ENCODE peak calls at places on chromosome 18, in ten cellular contexts. D is fibroblast of the conjunctiva, N is M059J, S is nephron progenitor cell, X is sigmoid colon, T is SK-MEL-5, F is fibroblast of mammary gland, K is Right ventricle myocardium superior, V is cardiac fibroblast, U is RKO. M is an unnamed sample.

GRCh38 chr18:37489011-37489410 is 76.6 kb downstream of the CELF4 start:
- DNase-seq in D (no peak), X (no peak), U (no peak), V (no peak), S (no peak), T (no peak), F (no peak), K (no peak), N (no peak), M (no peak)

GRCh38 chr18:6885992-6886823 is 156.7 kb downstream of the ARHGAP28 start:
- DNase-seq in X (no peak), K (no peak), F (peak; percentile 65), S (peak; percentile 65), V (peak; percentile 69), U (peak; percentile 62), T (peak; percentile 74), N (peak; percentile 42), D (no peak), M (peak; percentile 48)

GRCh38 chr18:73487956-73488355 is 620.2 kb upstream of the NETO1 start:
- DNase-seq in N (no peak), T (no peak), U (no peak), K (no peak), V (no peak), S (no peak), X (no peak), D (peak; percentile 5), F (peak; percentile 88), M (no peak)

GRCh38 chr18:61581578-61582204 is 248.5 kb downstream of the CDH20 start:
- DNase-seq in X (peak; percentile 80), F (peak; percentile 46), S (peak; percentile 91), N (peak; percentile 63), V (peak; percentile 69), D (no peak), T (peak; percentile 53), U (no peak), K (peak; percentile 88), M (peak; percentile 76)

GRCh38 chr18:9139400-9140039 is 2.9 kb downstream of the ANKRD12 start:
- DNase-seq in N (no peak), V (no peak), X (no peak), K (no peak), F (no peak), T (no peak), U (peak; percentile 15), S (no peak), D (no peak), M (no peak)

GRCh38 chr18:46407471-46408166 is 249.4 kb downstream of the LOXHD1 start:
- DNase-seq in K (no peak), X (peak; percentile 71), T (no peak), D (no peak), U (no peak), N (peak; percentile 49), S (no peak), V (no peak), F (peak; percentile 25), M (no peak)

GRCh38 chr18:67525328-67526110 is 9.0 kb upstream of the DSEL start:
- DNase-seq in F (peak; percentile 99), X (peak; percentile 87), S (no peak), K (peak; percentile 54), D (peak; percentile 98), U (peak; percentile 18), V (peak; percentile 99), T (peak; percentile 75), N (peak; percentile 97), M (peak; percentile 69)

GRCh38 chr18:80178935-80179818 is 68.1 kb downstream of the PARD6G start:
- DNase-seq in K (no peak), V (no peak), S (no peak), U (no peak), N (no peak), D (no peak), F (no peak), T (no peak), X (no peak), M (no peak)

GRCh38 chr18:9468998-9469397 is 6.3 kb upstream of the RALBP1 start:
- DNase-seq in U (no peak), X (no peak), T (no peak), K (no peak), N (no peak), S (no peak), D (no peak), F (no peak), V (no peak), M (no peak)

GRCh38 chr18:23648930-23649622 is 13.6 kb downstream of the ANKRD29 start:
- DNase-seq in D (no peak), F (no peak), N (no peak), T (no peak), S (no peak), U (no peak), X (no peak), K (no peak), V (no peak), M (no peak)

GRCh38 chr18:8937112-8937641 is 165.3 kb upstream of the NDUFV2 start:
- DNase-seq in D (no peak), N (no peak), V (no peak), K (no peak), F (no peak), S (no peak), X (no peak), U (no peak), T (no peak), M (no peak)

GRCh38 chr18:48680871-48681270 is 142.0 kb downstream of the CTIF start:
- DNase-seq in K (peak; percentile 89), S (no peak), N (no peak), T (no peak), X (peak; percentile 76), U (no peak), V (peak; percentile 59), F (no peak), D (no peak), M (no peak)

GRCh38 chr18:51162617-51163016 is 34.9 kb downstream of the MEX3C start:
- DNase-seq in N (no peak), S (no peak), F (no peak), T (no peak), D (no peak), V (no peak), X (no peak), K (no peak), U (no peak), M (no peak)

GRCh38 chr18:70462078-70462439 is 173.2 kb downstream of the SOCS6 start:
- DNase-seq in D (no peak), K (no peak), V (no peak), U (no peak), S (no peak), N (no peak), T (no peak), F (no peak), X (no peak), M (no peak)

M was measured in cerebellar cortex.